ENCODE peak calls at places on chromosomes 6 and 20, in four cellular contexts. One of them, this sample, is unnamed.

GRCh38 chr20:11379257-11380011 is 538.3 kb upstream of the BTBD3 start:
- DNase-seq in mesenchymal stem cell: peak
- DNase-seq in neuronal stem cell: peak
- DNase-seq in H1: peak
- DNase-seq in this sample: peak

GRCh38 chr6:100614933-100615332 is 150.2 kb upstream of the SIM1 start:
- DNase-seq in mesenchymal stem cell: no peak
- DNase-seq in neuronal stem cell: no peak
- DNase-seq in H1: no peak
- DNase-seq in this sample: no peak

GRCh38 chr6:30885999-30886896 is 1.9 kb downstream of the DDR1 start:
- DNase-seq in mesenchymal stem cell: peak
- DNase-seq in neuronal stem cell: peak
- DNase-seq in H1: peak
- DNase-seq in this sample: peak

GRCh38 chr6:35698858-35699257 is 10.1 kb upstream of the FKBP5 start:
- DNase-seq in mesenchymal stem cell: no peak
- DNase-seq in neuronal stem cell: no peak
- DNase-seq in H1: no peak
- DNase-seq in this sample: no peak

GRCh38 chr6:152295346-152295745 is 341.8 kb downstream of the SYNE1 start:
- DNase-seq in mesenchymal stem cell: peak
- DNase-seq in neuronal stem cell: no peak
- DNase-seq in H1: no peak
- DNase-seq in this sample: no peak

GRCh38 chr6:139625998-139626975 is 251.8 kb upstream of the CITED2 start:
- DNase-seq in mesenchymal stem cell: peak
- DNase-seq in neuronal stem cell: no peak
- DNase-seq in H1: no peak
- DNase-seq in this sample: no peak

GRCh38 chr20:41664584-41664983 is 46.4 kb upstream of the CHD6 start:
- DNase-seq in mesenchymal stem cell: peak
- DNase-seq in neuronal stem cell: no peak
- DNase-seq in H1: no peak
- DNase-seq in this sample: peak

GRCh38 chr20:24949756-24950127 is 673 bp downstream of the CST7 start:
- DNase-seq in mesenchymal stem cell: no peak
- DNase-seq in neuronal stem cell: no peak
- DNase-seq in H1: no peak
- DNase-seq in this sample: peak

GRCh38 chr6:82160255-82160990 is 87.1 kb downstream of the IBTK start:
- DNase-seq in mesenchymal stem cell: no peak
- DNase-seq in neuronal stem cell: no peak
- DNase-seq in H1: no peak
- DNase-seq in this sample: no peak

GRCh38 chr20:50005378-50006020 is 22.7 kb downstream of the SNAI1 start:
- DNase-seq in mesenchymal stem cell: no peak
- DNase-seq in neuronal stem cell: no peak
- DNase-seq in H1: no peak
- DNase-seq in this sample: no peak

GRCh38 chr20:44211177-44212039 is 837 bp upstream of the OSER1 start:
- DNase-seq in mesenchymal stem cell: peak
- DNase-seq in neuronal stem cell: no peak
- DNase-seq in H1: no peak
- DNase-seq in this sample: no peak

GRCh38 chr6:15430947-15431405 is 185.1 kb downstream of the JARID2 start:
- DNase-seq in mesenchymal stem cell: peak
- DNase-seq in neuronal stem cell: no peak
- DNase-seq in H1: no peak
- DNase-seq in this sample: no peak

GRCh38 chr6:54847799-54848597 is 1.4 kb downstream of the FAM83B start:
- DNase-seq in mesenchymal stem cell: peak
- DNase-seq in neuronal stem cell: no peak
- DNase-seq in H1: no peak
- DNase-seq in this sample: peak

GRCh38 chr6:41201784-41202181 is 834 bp upstream of the TREML2 start:
- DNase-seq in mesenchymal stem cell: no peak
- DNase-seq in neuronal stem cell: no peak
- DNase-seq in H1: no peak
- DNase-seq in this sample: no peak
- H3K4me3 ChIP-seq in mesenchymal stem cell: no peak
- H3K4me3 ChIP-seq in neuronal stem cell: no peak
- H3K4me3 ChIP-seq in H1: no peak
- H3K4me3 ChIP-seq in this sample: no peak

GRCh38 chr20:18288748-18289705 is 700 bp downstream of the ZNF133 start:
- DNase-seq in mesenchymal stem cell: peak
- DNase-seq in neuronal stem cell: no peak
- DNase-seq in H1: no peak
- DNase-seq in this sample: no peak

GRCh38 chr20:18287546-18287914 is 797 bp upstream of the ZNF133 start:
- DNase-seq in mesenchymal stem cell: no peak
- DNase-seq in neuronal stem cell: no peak
- DNase-seq in H1: no peak
- DNase-seq in this sample: no peak

GRCh38 chr20:18284805-18285533 is 3.4 kb upstream of the ZNF133 start:
- DNase-seq in mesenchymal stem cell: peak
- DNase-seq in neuronal stem cell: no peak
- DNase-seq in H1: no peak
- DNase-seq in this sample: no peak

GRCh38 chr20:18287915-18288747 is at the start of gene ZNF133:
- DNase-seq in mesenchymal stem cell: peak
- DNase-seq in neuronal stem cell: peak
- DNase-seq in H1: peak
- DNase-seq in this sample: peak
- H2BK12ac ChIP-seq in mesenchymal stem cell: no peak
- H2BK12ac ChIP-seq in neuronal stem cell: no peak
- H2BK12ac ChIP-seq in H1: peak
- H2BK12ac ChIP-seq in this sample: no peak

DNA sequence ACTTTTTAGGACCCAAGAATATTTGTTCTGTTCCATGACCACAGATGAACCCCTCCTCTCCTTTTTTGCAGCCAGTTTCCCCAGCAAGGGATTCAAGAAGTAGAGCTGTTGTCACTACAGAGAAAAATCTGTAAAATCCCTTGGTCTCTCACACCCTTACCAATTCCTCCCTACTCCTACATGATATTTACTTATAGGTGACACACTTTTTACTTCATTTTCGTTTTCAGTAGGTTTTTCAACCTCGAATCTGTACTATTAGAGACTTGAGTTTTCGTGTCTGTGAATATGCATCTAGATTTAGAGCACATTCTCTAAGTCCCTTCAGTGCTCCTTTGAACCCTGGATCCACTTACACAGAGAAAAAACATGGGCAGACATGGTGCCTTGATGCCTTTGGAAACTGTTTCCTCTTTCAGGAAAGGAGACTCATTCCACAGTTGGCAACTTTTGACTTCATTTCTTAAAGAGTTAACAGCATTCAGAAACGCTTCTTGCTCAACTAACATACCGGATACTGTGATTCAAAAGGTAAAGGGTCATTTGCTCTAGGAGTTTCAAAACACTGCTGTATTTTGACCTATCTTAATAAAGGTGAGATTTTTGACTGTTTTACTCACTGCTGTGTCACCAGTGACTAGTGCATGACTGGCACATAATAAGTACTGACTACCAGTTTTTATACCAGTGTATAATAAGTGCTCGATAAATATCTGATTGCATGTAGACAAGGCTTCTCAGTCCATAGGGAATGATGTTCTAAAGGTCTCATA is 50.6 kb downstream of the LAMA4 start:
- DNase-seq in mesenchymal stem cell: peak
- DNase-seq in neuronal stem cell: no peak
- DNase-seq in H1: no peak
- DNase-seq in this sample: peak
- H4K91ac ChIP-seq in mesenchymal stem cell: no peak
- H4K91ac ChIP-seq in neuronal stem cell: no peak
- H4K91ac ChIP-seq in H1: no peak
- H4K91ac ChIP-seq in this sample: no peak

GRCh38 chr6:33667072-33667471 is 44.4 kb downstream of the UQCC2 start:
- DNase-seq in mesenchymal stem cell: no peak
- DNase-seq in neuronal stem cell: no peak
- DNase-seq in H1: no peak
- DNase-seq in this sample: no peak

GRCh38 chr6:33663727-33664449 is 42.8 kb downstream of the ITPR3 start:
- DNase-seq in mesenchymal stem cell: no peak
- DNase-seq in neuronal stem cell: no peak
- DNase-seq in H1: no peak
- DNase-seq in this sample: no peak

GRCh38 chr6:33667776-33668175 is 43.7 kb downstream of the UQCC2 start:
- DNase-seq in mesenchymal stem cell: no peak
- DNase-seq in neuronal stem cell: no peak
- DNase-seq in H1: no peak
- DNase-seq in this sample: no peak

GRCh38 chr6:33664506-33665057 is 43.5 kb downstream of the ITPR3 start:
- DNase-seq in mesenchymal stem cell: no peak
- DNase-seq in neuronal stem cell: no peak
- DNase-seq in H1: no peak
- DNase-seq in this sample: no peak

GRCh38 chr6:33665957-33666356 is 44.8 kb downstream of the ITPR3 start:
- DNase-seq in mesenchymal stem cell: no peak
- DNase-seq in neuronal stem cell: no peak
- DNase-seq in H1: no peak
- DNase-seq in this sample: no peak
- H3K4me3 ChIP-seq in mesenchymal stem cell: no peak
- H3K4me3 ChIP-seq in neuronal stem cell: no peak
- H3K4me3 ChIP-seq in H1: no peak
- H3K4me3 ChIP-seq in this sample: no peak

DNA sequence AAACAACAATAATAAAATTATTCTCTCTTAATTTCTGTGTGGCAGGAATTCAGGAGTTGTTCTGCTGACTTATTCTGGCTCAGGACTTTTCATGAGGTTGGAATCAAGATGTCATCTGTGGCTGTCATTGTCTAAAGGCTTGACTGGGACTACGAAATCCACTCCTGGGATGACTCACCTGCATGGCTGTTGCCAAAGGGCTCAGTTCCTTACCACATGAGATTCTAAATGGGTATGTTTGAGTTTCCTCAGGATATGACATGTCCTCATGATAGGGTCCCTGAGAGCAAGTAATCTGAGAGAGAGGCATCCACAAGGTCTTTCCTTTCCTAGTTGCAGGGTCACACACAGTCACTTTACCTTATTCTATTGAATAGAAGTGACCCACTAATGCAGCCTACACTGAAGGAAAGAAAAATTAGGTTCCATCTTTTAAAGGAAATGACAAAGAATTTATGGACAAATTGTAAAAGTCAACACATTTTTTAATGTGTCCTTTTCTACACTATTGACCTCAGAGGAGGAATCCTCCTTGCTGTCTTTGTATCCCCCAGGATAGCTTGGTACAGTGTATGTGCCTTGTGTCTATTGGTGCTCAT is 1025.1 kb upstream of the GJE1 start:
- DNase-seq in mesenchymal stem cell: peak
- DNase-seq in neuronal stem cell: no peak
- DNase-seq in H1: no peak
- DNase-seq in this sample: peak
- H2BK12ac ChIP-seq in mesenchymal stem cell: no peak
- H2BK12ac ChIP-seq in neuronal stem cell: no peak
- H2BK12ac ChIP-seq in H1: peak
- H2BK12ac ChIP-seq in this sample: no peak

DNA sequence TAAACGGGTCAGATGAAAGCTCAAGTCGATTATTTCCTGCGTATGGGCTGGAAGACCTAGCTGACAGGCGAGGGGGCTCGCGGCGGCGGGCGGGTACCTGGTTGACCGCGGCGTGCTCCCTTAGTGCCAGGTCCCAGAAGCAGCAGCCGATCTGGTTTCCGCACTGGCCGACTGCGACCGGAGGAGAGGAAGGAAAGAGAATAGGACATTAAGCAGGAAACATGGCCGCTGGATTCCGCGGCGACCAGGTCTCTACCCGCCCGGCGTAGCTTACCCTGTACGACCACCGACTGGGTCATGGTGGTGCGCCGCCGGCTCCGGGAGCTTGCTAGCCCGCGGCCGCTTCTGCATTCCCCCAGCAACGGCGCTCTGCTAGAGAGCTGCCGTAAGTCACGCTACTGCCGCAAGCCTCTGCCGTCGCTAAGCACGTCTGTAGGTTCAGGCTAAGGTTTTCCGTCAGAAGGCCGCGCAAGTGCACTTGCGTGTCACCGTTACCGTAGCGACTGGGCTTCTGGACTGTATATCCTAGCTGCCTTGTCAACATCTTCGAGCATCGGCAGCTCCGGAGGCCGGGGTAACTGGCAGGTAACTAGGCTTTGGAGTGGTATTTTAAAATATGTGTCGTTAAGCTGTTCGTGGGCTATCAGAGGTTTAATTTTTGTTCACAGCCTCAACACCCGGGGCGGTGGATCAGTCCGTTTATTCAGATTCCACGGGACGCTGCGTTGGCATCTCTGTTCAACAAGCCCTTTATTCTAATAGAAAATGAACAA is at the start of the genes FAM229B and TUBE1:
- DNase-seq in mesenchymal stem cell: peak
- DNase-seq in neuronal stem cell: peak
- DNase-seq in H1: peak
- DNase-seq in this sample: peak
- H4K91ac ChIP-seq in mesenchymal stem cell: no peak
- H4K91ac ChIP-seq in neuronal stem cell: no peak
- H4K91ac ChIP-seq in H1: no peak
- H4K91ac ChIP-seq in this sample: peak

GRCh38 chr6:149923327-149923986 is 536 bp upstream of the RAET1G start:
- DNase-seq in mesenchymal stem cell: no peak
- DNase-seq in neuronal stem cell: no peak
- DNase-seq in H1: no peak
- DNase-seq in this sample: peak
- H3K4me3 ChIP-seq in mesenchymal stem cell: peak
- H3K4me3 ChIP-seq in neuronal stem cell: peak
- H3K4me3 ChIP-seq in H1: peak
- H3K4me3 ChIP-seq in this sample: peak

DNA sequence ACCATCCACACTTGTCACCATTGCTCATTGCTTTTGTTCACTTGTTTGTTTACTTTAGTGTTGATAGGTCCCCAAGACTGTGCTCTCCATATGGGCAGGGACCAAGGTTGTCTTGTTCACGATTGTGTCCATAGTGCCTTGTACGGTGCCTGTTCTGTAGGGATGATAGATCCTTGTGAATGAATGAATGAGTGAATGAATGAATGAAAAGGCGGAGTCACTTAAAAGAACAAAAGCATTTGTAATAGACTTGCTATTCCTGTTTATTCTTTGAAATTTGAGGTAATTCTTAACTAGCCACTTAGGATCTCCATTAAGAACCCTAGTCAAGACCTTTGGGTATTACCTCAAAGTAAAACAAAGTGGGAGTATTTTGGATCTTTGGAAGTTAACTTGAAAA is 47.0 kb downstream of the UTRN start:
- DNase-seq in mesenchymal stem cell: no peak
- DNase-seq in neuronal stem cell: no peak
- DNase-seq in H1: no peak
- DNase-seq in this sample: no peak
- H2BK12ac ChIP-seq in mesenchymal stem cell: no peak
- H2BK12ac ChIP-seq in neuronal stem cell: no peak
- H2BK12ac ChIP-seq in H1: peak
- H2BK12ac ChIP-seq in this sample: peak

DNA sequence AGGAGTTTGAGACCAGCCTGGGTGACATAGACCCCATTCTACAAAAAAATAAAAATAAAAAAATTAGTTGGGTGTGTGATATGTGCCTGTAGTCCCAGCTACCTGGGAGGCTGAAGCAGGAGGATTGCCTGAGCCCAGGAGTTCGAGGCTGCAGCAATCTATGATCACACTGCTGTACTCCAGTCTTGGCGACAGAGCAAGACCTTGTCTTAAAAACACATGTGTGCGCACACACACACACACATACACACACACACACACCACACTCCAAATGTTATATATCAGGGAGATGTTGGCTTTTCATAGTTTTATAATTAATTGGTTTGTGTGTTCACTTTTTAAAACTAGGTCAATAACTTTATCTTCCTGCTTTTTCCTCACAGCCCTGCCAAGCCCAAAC is 110.5 kb downstream of the RTN4IP1 start:
- DNase-seq in mesenchymal stem cell: no peak
- DNase-seq in neuronal stem cell: no peak
- DNase-seq in H1: no peak
- DNase-seq in this sample: no peak
- H4K91ac ChIP-seq in mesenchymal stem cell: no peak
- H4K91ac ChIP-seq in neuronal stem cell: no peak
- H4K91ac ChIP-seq in H1: no peak
- H4K91ac ChIP-seq in this sample: no peak